ENCODE peak calls at places on chromosomes 3 and 15, in seven cellular contexts. X is ovary, W is endothelial cell, N is tibial artery, F is right lobe of liver, E is astrocyte, U is natural killer cell. B is an unnamed sample.

GRCh38 chr3:31934866-31935265 is 46.2 kb downstream of the OSBPL10 start:
- DNase-seq in W (peak), U (no peak), X (no peak), N (no peak), E (no peak), F (no peak), B (no peak)

GRCh38 chr3:51975857-51976549 is 1.1 kb downstream of the ABHD14A start:
- DNase-seq in U (no peak), W (peak), X (peak), N (peak), E (peak), F (peak), B (peak)

GRCh38 chr3:27610800-27611199 is 111.3 kb downstream of the EOMES start:
- DNase-seq in E (no peak), W (no peak), F (no peak), U (no peak), X (no peak), N (no peak), B (no peak)

GRCh38 chr3:87298111-87298718 is 21.8 kb upstream of the POU1F1 start:
- DNase-seq in U (no peak), N (no peak), E (peak), F (no peak), W (no peak), X (no peak), B (no peak)

GRCh38 chr3:42503251-42503924 is 945 bp downstream of the VIPR1 start:
- DNase-seq in N (peak), X (no peak), U (peak), W (no peak), E (no peak), F (no peak), B (no peak)

GRCh38 chr3:124763206-124763605 is 33.0 kb downstream of the UMPS start:
- DNase-seq in X (no peak), U (no peak), N (no peak), W (no peak), E (no peak), F (no peak), B (no peak)

GRCh38 chr3:68129065-68129464 is 474.7 kb upstream of the SUCLG2 start:
- DNase-seq in E (no peak), U (no peak), W (no peak), X (no peak), F (no peak), N (no peak), B (no peak)

GRCh38 chr15:85496551-85497545 is 116.4 kb downstream of the AKAP13 start:
- DNase-seq in E (no peak), F (no peak), N (no peak), W (no peak), U (no peak), X (no peak), B (no peak)

GRCh38 chr3:30500666-30501399 is 105.6 kb upstream of the TGFBR2 start:
- DNase-seq in W (no peak), U (no peak), E (no peak), F (no peak), X (no peak), N (no peak), B (no peak)

GRCh38 chr15:50058231-50058630 is 60.8 kb downstream of the ATP8B4 start:
- DNase-seq in E (peak), W (no peak), U (no peak), N (no peak), X (no peak), F (no peak), B (no peak)

GRCh38 chr3:160401301-160402095 is 2.0 kb downstream of the SMC4 start:
- DNase-seq in F (no peak), U (no peak), E (peak), N (no peak), W (no peak), X (no peak), B (peak)

GRCh38 chr3:62587169-62587568 is 213.8 kb upstream of the FEZF2 start:
- DNase-seq in N (no peak), W (no peak), X (no peak), E (peak), F (no peak), U (no peak), B (no peak)

GRCh38 chr15:69659454-69660050 is 206.9 kb downstream of the RPLP1 start:
- DNase-seq in N (no peak), F (peak), X (no peak), W (no peak), E (no peak), U (no peak), B (no peak)

GRCh38 chr3:188152660-188153497 is 1.1 kb upstream of the LPP start:
- DNase-seq in X (peak), N (peak), F (peak), E (peak), W (peak), U (peak), B (peak)

GRCh38 chr3:142595581-142595950 is 627 bp upstream of the PLS1 start:
- DNase-seq in X (no peak), W (no peak), E (peak), N (no peak), U (no peak), F (no peak), B (no peak)

GRCh38 chr3:133466531-133467386 is 66.9 kb downstream of the BFSP2 start:
- DNase-seq in E (no peak), U (no peak), F (no peak), W (no peak), N (no peak), X (no peak), B (no peak)

GRCh38 chr3:22887664-22888291 is 315.3 kb upstream of the UBE2E2 start:
- DNase-seq in U (no peak), X (no peak), N (no peak), F (no peak), W (peak), E (peak), B (peak)

GRCh38 chr3:35772364-35773009 is 133.2 kb downstream of the ARPP21 start:
- DNase-seq in W (no peak), X (no peak), N (no peak), F (no peak), U (no peak), E (peak), B (no peak)

GRCh38 chr3:159674583-159674982 is 314.1 kb upstream of the IL12A start:
- DNase-seq in E (no peak), X (no peak), N (no peak), W (no peak), F (no peak), U (no peak), B (no peak)

GRCh38 chr15:62868507-62868906 is 174.0 kb upstream of the TPM1 start:
- DNase-seq in F (no peak), U (no peak), W (no peak), X (no peak), E (no peak), N (no peak), B (no peak)

GRCh38 chr15:76065267-76065666 is 5.5 kb downstream of the TMEM266 start:
- DNase-seq in U (no peak), X (no peak), W (no peak), F (no peak), N (no peak), E (no peak), B (peak)

GRCh38 chr15:86555939-86556725 is 476.5 kb downstream of the AGBL1 start:
- DNase-seq in N (no peak), F (no peak), U (no peak), W (no peak), E (peak), X (no peak), B (no peak)

GRCh38 chr3:177337548-177338331 is 140.5 kb upstream of the TBL1XR1 start:
- DNase-seq in W (no peak), X (no peak), E (peak), U (peak), N (no peak), F (no peak), B (peak)

GRCh38 chr3:69926385-69926784 is 73.1 kb upstream of the SAMMSON start:
- DNase-seq in N (no peak), F (no peak), E (no peak), X (no peak), W (no peak), U (no peak), B (no peak)

GRCh38 chr15:60297047-60297446 is 100.7 kb downstream of the ANXA2 start:
- DNase-seq in X (no peak), W (no peak), F (no peak), E (no peak), N (no peak), U (no peak), B (no peak)

GRCh38 chr3:174325834-174326705 is 533.1 kb upstream of the NAALADL2 start:
- DNase-seq in F (no peak), E (peak), N (no peak), X (no peak), W (no peak), U (no peak), B (no peak)

GRCh38 chr3:14461006-14461747 is 58.8 kb downstream of the SLC6A6 start:
- DNase-seq in F (no peak), X (no peak), N (no peak), E (no peak), W (no peak), U (no peak), B (no peak)

GRCh38 chr3:169387751-169388696 is 275.5 kb downstream of the MECOM start:
- DNase-seq in E (no peak), U (no peak), X (peak), W (peak), F (peak), N (peak), B (no peak)

GRCh38 chr3:70433091-70433490 is 120.7 kb upstream of the MDFIC2 start:
- DNase-seq in U (no peak), X (no peak), W (no peak), E (peak), N (no peak), F (no peak), B (no peak)

GRCh38 chr3:38763569-38763968 is 52.4 kb downstream of the SCN10A start:
- DNase-seq in U (no peak), E (no peak), N (no peak), X (no peak), W (no peak), F (no peak), B (no peak)

GRCh38 chr3:38283810-38284775 is 2.0 kb downstream of the SLC22A14 start:
- DNase-seq in W (no peak), X (no peak), E (peak), U (no peak), N (no peak), F (no peak), B (no peak)

GRCh38 chr3:33636125-33636855 is 81.8 kb downstream of the CLASP2 start:
- DNase-seq in U (no peak), N (no peak), E (peak), X (no peak), F (no peak), W (peak), B (no peak)

GRCh38 chr15:60469893-60470641 is 8.9 kb downstream of the ICE2 start:
- DNase-seq in W (no peak), U (no peak), E (no peak), X (no peak), F (no peak), N (no peak), B (no peak)

DNA sequence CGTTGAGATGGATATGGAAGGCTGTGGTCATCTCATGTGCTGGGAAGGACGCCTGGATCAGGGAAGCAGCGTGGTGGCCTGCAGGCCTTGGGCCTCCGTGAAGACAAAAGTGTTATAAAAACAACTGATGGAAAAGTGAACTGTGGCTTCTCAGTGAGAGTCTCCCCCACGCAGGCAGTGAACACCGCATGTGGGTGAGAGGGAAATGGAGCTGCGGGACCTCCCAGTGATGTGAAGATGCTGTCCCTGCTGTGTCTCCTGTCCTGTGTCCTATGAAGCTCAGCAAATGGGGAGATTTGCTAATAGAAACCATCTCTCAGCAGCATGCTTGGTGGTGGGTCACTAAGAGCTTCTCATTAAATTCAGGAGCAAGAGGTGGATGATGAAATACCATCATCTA is 25.1 kb downstream of the NSMCE3 start:
- DNase-seq in U (no peak), N (no peak), X (no peak), W (no peak), F (no peak), E (no peak), B (no peak)
- TF ChIP-seq CTCF in U (no peak), N (no peak), X (no peak), W (no peak), F (no peak), E (no peak), B (no peak)

GRCh38 chr3:184358921-184359350 is 2.5 kb downstream of the CLCN2 start:
- DNase-seq in W (no peak), X (peak), E (no peak), U (no peak), N (no peak), F (peak), B (no peak)

GRCh38 chr3:184360834-184361531 is 422 bp downstream of the CLCN2 start:
- DNase-seq in N (no peak), W (no peak), X (no peak), U (no peak), F (no peak), E (no peak), B (no peak)

GRCh38 chr3:184359610-184360009 is 1.8 kb downstream of the CLCN2 start:
- DNase-seq in U (no peak), F (no peak), W (no peak), E (no peak), X (peak), N (no peak), B (no peak)

GRCh38 chr3:184361532-184361931 is at the start of the genes CLCN2 and POLR2H:
- DNase-seq in E (no peak), W (peak), X (peak), U (peak), F (peak), N (peak), B (no peak)

DNA sequence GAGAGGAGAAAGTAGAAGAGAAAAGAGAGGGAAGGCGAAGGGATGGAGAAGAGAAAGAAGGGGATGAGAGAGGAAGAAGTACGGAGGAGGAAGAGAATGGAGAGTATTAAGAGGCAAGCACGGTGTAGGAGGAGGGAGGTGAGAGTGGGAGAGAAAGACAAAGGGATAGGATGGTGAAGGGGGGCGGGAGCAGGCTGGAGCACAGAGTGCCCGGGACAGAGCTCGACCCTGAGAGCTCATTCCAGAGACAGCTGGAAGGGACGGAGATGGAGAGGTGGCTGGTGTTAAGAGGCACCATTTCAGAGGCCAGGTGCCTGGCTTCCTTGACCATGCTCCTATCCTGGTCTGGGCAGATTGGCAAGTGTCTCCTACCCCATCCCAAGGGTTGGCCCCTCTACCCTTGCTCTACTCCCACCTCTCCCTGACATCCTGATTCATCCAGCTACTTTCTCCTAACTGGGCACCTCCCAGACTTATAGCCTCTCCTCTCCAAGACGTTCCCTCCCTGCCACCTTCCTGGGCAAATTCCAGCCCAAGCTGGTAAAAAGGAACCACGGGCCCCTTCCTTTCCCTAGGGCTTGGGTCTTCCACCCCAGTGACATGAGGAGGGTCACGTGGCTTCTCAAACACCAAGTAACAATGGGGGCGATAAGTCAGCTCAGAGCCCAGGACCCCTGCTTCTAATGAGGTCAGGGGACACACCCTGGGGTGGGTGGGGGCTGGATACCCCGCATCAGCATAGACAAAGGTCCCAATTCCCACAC is 1.2 kb downstream of the CLCN2 start:
- DNase-seq in N (no peak), F (no peak), X (peak), E (no peak), W (no peak), U (no peak), B (no peak)
- TF ChIP-seq CTCF in N (no peak), F (no peak), X (no peak), E (no peak), W (no peak), U (no peak), B (no peak)

DNA sequence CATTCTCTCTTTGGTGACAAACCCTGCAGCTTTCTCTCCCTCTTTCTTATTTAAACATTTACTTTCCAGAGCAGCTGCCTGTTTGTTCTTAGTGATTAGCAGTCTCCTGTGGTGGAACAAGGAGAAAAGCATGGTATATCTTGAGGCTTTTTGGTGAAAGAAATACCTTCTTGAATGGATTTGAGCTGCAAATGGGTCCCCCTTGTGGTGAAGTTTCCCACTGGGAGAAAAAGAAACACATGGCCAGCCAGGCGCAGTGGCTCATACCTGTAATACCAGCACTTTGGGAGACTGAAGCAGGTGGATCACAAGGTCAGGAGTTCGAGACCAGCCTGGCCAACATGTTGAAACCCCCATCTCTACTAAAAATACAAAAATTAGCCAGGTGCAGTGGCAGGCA is 48.3 kb upstream of the ACP3 start:
- DNase-seq in F (no peak), N (no peak), X (no peak), W (peak), U (no peak), E (no peak), B (peak)
- TF ChIP-seq CTCF in F (peak), N (no peak), X (no peak), W (peak), U (no peak), E (peak), B (no peak)

GRCh38 chr3:123656691-123657090 is 71.8 kb upstream of the HACD2 start:
- DNase-seq in N (no peak), U (no peak), E (no peak), F (no peak), W (no peak), X (no peak), B (peak)
- TF ChIP-seq CTCF in N (no peak), U (no peak), E (peak), F (no peak), W (peak), X (no peak), B (peak)

GRCh38 chr15:78077053-78077859 is at the start of gene TBC1D2B:
- DNase-seq in F (peak), N (peak), E (no peak), X (peak), U (peak), W (peak), B (peak)
- TF ChIP-seq CTCF in F (peak), N (no peak), E (no peak), X (no peak), U (no peak), W (no peak), B (no peak)

GRCh38 chr3:17810759-17811158 is 68.3 kb upstream of the TBC1D5 start:
- DNase-seq in N (no peak), U (no peak), F (no peak), E (peak), X (no peak), W (no peak), B (no peak)
- TF ChIP-seq CTCF in N (peak), U (no peak), F (peak), E (peak), X (no peak), W (no peak), B (no peak)